ENCODE peak calls at places on chromosomes 12 and 14, in eight cellular contexts. B is stimulated activated CD8-positive, alpha-beta memory T cell treated with anti-CD3 and anti-CD28 coated beads, Interleukin-4, amount 100 ng/mL, for 1 hour; Z is islet precursor cell; K is HEK293T; W is CD4-positive, alpha-beta memory T cell; A is type B pancreatic cell; P is skeletal muscle cell; Y is CD4-positive, alpha-beta T cell. F is an unnamed sample.

GRCh38 chr12:122166422-122167327 is 7.3 kb downstream of the IL31 start:
- DNase-seq in W (no peak), A (no peak), P (no peak), K (no peak), B (no peak), Y (no peak), Z (peak), F (peak)

GRCh38 chr14:31911160-31911559 is 165.9 kb upstream of the ARHGAP5 start:
- DNase-seq in K (no peak), A (no peak), Z (no peak), W (no peak), B (no peak), Y (no peak), P (no peak), F (no peak)

GRCh38 chr14:76958975-76959710 is 69.4 kb downstream of the IRF2BPL start:
- DNase-seq in A (no peak), K (no peak), W (no peak), Y (no peak), B (no peak), Z (peak), P (no peak), F (no peak)

GRCh38 chr12:53191885-53192530 is 11.3 kb upstream of the CSAD start:
- DNase-seq in K (no peak), Z (peak), P (no peak), B (no peak), W (no peak), Y (no peak), A (no peak), F (no peak)

GRCh38 chr12:75270157-75270556 is 60.0 kb downstream of the CAPS2 start:
- DNase-seq in W (no peak), B (no peak), A (no peak), Z (no peak), P (no peak), K (no peak), Y (no peak), F (no peak)

GRCh38 chr14:35369701-35370191 is 34.8 kb downstream of the NFKBIA start:
- DNase-seq in Z (no peak), B (no peak), A (no peak), K (no peak), W (no peak), P (no peak), Y (no peak), F (no peak)

GRCh38 chr14:85528080-85528881 is 1.7 kb upstream of the FLRT2 start:
- DNase-seq in K (no peak), B (no peak), W (no peak), A (no peak), Z (peak), P (peak), Y (no peak), F (peak)

GRCh38 chr12:116171549-116171948 is 105.9 kb downstream of the MED13L start:
- DNase-seq in P (no peak), A (no peak), B (no peak), K (no peak), Y (no peak), W (no peak), Z (no peak), F (no peak)

GRCh38 chr12:5908251-5908650 is 36.8 kb downstream of the ANO2 start:
- DNase-seq in Z (peak), B (no peak), Y (no peak), W (no peak), K (no peak), A (no peak), P (no peak), F (no peak)

GRCh38 chr12:106135075-106135474 is 3.7 kb downstream of the NUAK1 start:
- DNase-seq in P (no peak), B (no peak), W (no peak), Y (no peak), K (no peak), A (no peak), Z (no peak), F (no peak)

GRCh38 chr14:24965934-24966593 is 83.9 kb downstream of the STXBP6 start:
- DNase-seq in W (no peak), A (no peak), B (no peak), K (no peak), Z (peak), P (peak), Y (no peak), F (no peak)

GRCh38 chr12:5480953-5481300 is 49.0 kb downstream of the NTF3 start:
- DNase-seq in B (no peak), K (no peak), Z (no peak), Y (no peak), W (no peak), A (no peak), P (no peak), F (peak)

GRCh38 chr12:70048521-70049245 is 194.6 kb upstream of the CNOT2 start:
- DNase-seq in K (no peak), A (no peak), Y (no peak), W (no peak), Z (no peak), B (no peak), P (no peak), F (no peak)

GRCh38 chr14:70029296-70030132 is 150.3 kb downstream of the SMOC1 start:
- DNase-seq in Z (no peak), P (no peak), K (no peak), W (no peak), Y (no peak), B (no peak), A (no peak), F (no peak)

GRCh38 chr12:67539329-67539728 is 109.2 kb upstream of the DYRK2 start:
- DNase-seq in Z (no peak), B (no peak), P (no peak), Y (no peak), A (no peak), K (no peak), W (no peak), F (no peak)

GRCh38 chr12:92408072-92408900 is 262.6 kb upstream of the BTG1 start:
- DNase-seq in Z (peak), P (no peak), Y (no peak), B (no peak), K (peak), W (no peak), A (no peak), F (peak)

GRCh38 chr12:25723921-25724491 is 170.9 kb upstream of the LMNTD1 start:
- DNase-seq in A (no peak), Z (no peak), K (no peak), Y (no peak), W (no peak), B (no peak), P (peak), F (no peak)

GRCh38 chr12:52439845-52440244 is 5.7 kb upstream of the KRT75 start:
- DNase-seq in Z (peak), B (no peak), W (no peak), P (no peak), Y (no peak), A (no peak), K (no peak), F (no peak)

GRCh38 chr14:93938766-93939303 is 11.7 kb downstream of the FAM181A start:
- DNase-seq in P (no peak), W (no peak), B (no peak), A (no peak), Z (no peak), K (no peak), Y (no peak), F (no peak)

GRCh38 chr12:4118017-4118510 is 155.5 kb upstream of the CCND2 start:
- DNase-seq in B (no peak), K (no peak), Z (no peak), P (no peak), Y (no peak), A (no peak), W (peak), F (no peak)

GRCh38 chr12:130829391-130830245 is 9.4 kb downstream of the STX2 start:
- DNase-seq in B (no peak), Y (no peak), W (no peak), P (no peak), Z (peak), K (no peak), A (no peak), F (no peak)

F was measured in glutamatergic neuron.